ENCODE peak calls at places on chromosomes 7 and 10, in five cellular contexts. G, T, U, K and C are unnamed samples.

GRCh38 chr10:133019651-133020050 is 68.1 kb upstream of the ADGRA1 start:
- DNase-seq in T (no peak), K (no peak), G (no peak), U (no peak), C (no peak)

GRCh38 chr7:366171-366916 is 76.4 kb downstream of the FOXL3 start:
- DNase-seq in T (no peak), K (peak; percentile 52), G (no peak), U (no peak), C (no peak)

GRCh38 chr10:31508882-31509281 is 189.9 kb downstream of the ZEB1 start:
- DNase-seq in G (no peak), U (no peak), T (no peak), K (no peak), C (no peak)

GRCh38 chr7:133282094-133282493 is 29.2 kb downstream of the EXOC4 start:
- DNase-seq in U (no peak), T (no peak), K (no peak), G (no peak), C (no peak)

GRCh38 chr10:32961892-32962369 is 3.9 kb upstream of the ITGB1 start:
- DNase-seq in G (no peak), K (no peak), T (peak; percentile 67), U (no peak), C (no peak)

GRCh38 chr7:41503438-41503837 is 199.5 kb downstream of the INHBA start:
- DNase-seq in G (no peak), U (no peak), K (no peak), T (no peak), C (no peak)

GRCh38 chr7:50308301-50309129 is 4.0 kb downstream of the IKZF1 start:
- DNase-seq in T (no peak), G (no peak), U (no peak), K (peak; percentile 54), C (no peak)

GRCh38 chr7:17651926-17652385 is 288.3 kb downstream of the SNX13 start:
- DNase-seq in T (no peak), U (no peak), G (no peak), K (peak; percentile 69), C (no peak)

GRCh38 chr10:49738616-49739360 is 23.3 kb downstream of the OGDHL start:
- DNase-seq in K (no peak), T (no peak), G (no peak), U (no peak), C (no peak)

GRCh38 chr10:47021850-47022249 is 110.6 kb downstream of the PTPN20 start:
- DNase-seq in U (no peak), K (no peak), T (no peak), G (no peak), C (no peak)

GRCh38 chr10:113216068-113216467 is 266.0 kb downstream of the TCF7L2 start:
- DNase-seq in K (no peak), G (no peak), T (peak; percentile 22), U (no peak), C (no peak)

GRCh38 chr7:132828502-132828901 is 252.2 kb upstream of the PLXNA4 start:
- DNase-seq in G (no peak), K (no peak), U (no peak), T (no peak), C (no peak)

GRCh38 chr10:62046522-62047239 is 145.2 kb downstream of the ARID5B start:
- DNase-seq in G (no peak), T (peak; percentile 17), U (no peak), K (peak; percentile 77), C (no peak)

GRCh38 chr10:99709480-99710229 is 22.3 kb downstream of the COX15 start:
- DNase-seq in U (no peak), G (no peak), K (no peak), T (no peak), C (no peak)

GRCh38 chr10:121324678-121325213 is 273.5 kb downstream of the FGFR2 start:
- DNase-seq in U (no peak), K (no peak), T (peak; percentile 59), G (no peak), C (no peak)

GRCh38 chr10:114143160-114143559 is 30.8 kb downstream of the CCDC186 start:
- DNase-seq in G (no peak), K (no peak), T (no peak), U (no peak), C (no peak)

GRCh38 chr10:114551310-114551972 is 106.6 kb downstream of the ABLIM1 start:
- DNase-seq in U (no peak), K (peak; percentile 74), T (no peak), G (no peak), C (no peak)

GRCh38 chr10:119331031-119331430 is 123.7 kb downstream of the GRK5 start:
- DNase-seq in K (no peak), T (no peak), G (no peak), U (no peak), C (no peak)

GRCh38 chr10:120132811-120133210 is 240.3 kb downstream of the SEC23IP start:
- DNase-seq in G (no peak), U (no peak), K (no peak), T (no peak), C (no peak)

GRCh38 chr7:73992104-73992562 is 35.8 kb upstream of the ELN start:
- DNase-seq in G (no peak), K (peak; percentile 82), T (peak; percentile 42), U (no peak), C (no peak)

GRCh38 chr7:42217548-42217947 is 19.5 kb downstream of the GLI3 start:
- DNase-seq in K (no peak), U (no peak), T (no peak), G (no peak), C (no peak)

GRCh38 chr7:43735802-43736603 is 6.7 kb upstream of the COA1 start:
- DNase-seq in U (no peak), K (no peak), G (no peak), T (no peak), C (no peak)

GRCh38 chr10:7189909-7190308 is 220.9 kb downstream of the SFMBT2 start:
- DNase-seq in U (no peak), G (no peak), T (no peak), K (no peak), C (no peak)

GRCh38 chr7:45680776-45681175 is 106.6 kb downstream of the ADCY1 start:
- DNase-seq in T (no peak), K (no peak), G (no peak), U (no peak), C (no peak)